ENCODE peak calls at places on chromosomes 4 and X, in ten cellular contexts. G is stimulated activated CD8-positive, alpha-beta memory T cell treated with anti-CD3 and anti-CD28 coated beads, Interleukin-15, amount 100 ng/mL, for 1 hour; L is iris pigment epithelial cell; J is amygdala; F is NCI-H1930; Z is AG04449; K is GM23338; D is NCI-H69; H is lung microvascular endothelial cell; C is NCI-H748 treated with DMSO at 0.1 percent for 48 hours. P is an unnamed sample.

GRCh38 chr4:87188932-87189331 is 31.5 kb downstream of the KLHL8 start:
- DNase-seq in Z (no peak), C (no peak), K (no peak), L (no peak), D (peak; percentile 9), G (no peak), J (no peak), F (no peak), H (peak; percentile 32), P (no peak)

GRCh38 chr4:1952719-1953118 is 56.1 kb downstream of the NELFA start:
- DNase-seq in H (no peak), G (no peak), F (no peak), D (no peak), L (no peak), C (no peak), J (no peak), K (no peak), Z (no peak), P (no peak)

GRCh38 chr4:114036426-114036825 is 57.0 kb upstream of the ARSJ start:
- DNase-seq in D (peak; percentile 79), F (no peak), C (peak; percentile 4), H (no peak), K (peak; percentile 41), J (no peak), G (no peak), L (no peak), Z (no peak), P (no peak)

GRCh38 chr4:65645185-65645584 is 25.1 kb downstream of the EPHA5 start:
- DNase-seq in G (no peak), C (no peak), D (no peak), H (no peak), Z (peak; percentile 44), K (no peak), L (peak; percentile 72), F (no peak), J (no peak), P (no peak)

GRCh38 chrX:1430451-1430850 is 22.3 kb downstream of the ASMTL start:
- DNase-seq in C (no peak), H (no peak), Z (no peak), G (no peak), D (no peak), F (no peak), L (no peak), K (no peak), J (no peak), P (no peak)

GRCh38 chr4:37628977-37629609 is 57.1 kb downstream of the RELL1 start:
- DNase-seq in D (no peak), C (no peak), G (no peak), K (no peak), J (no peak), F (no peak), L (peak; percentile 97), H (no peak), Z (peak; percentile 31), P (no peak)

GRCh38 chrX:79270401-79270800 is 96.7 kb downstream of the ITM2A start:
- DNase-seq in C (peak; percentile 23), G (peak; percentile 42), H (peak; percentile 18), K (peak; percentile 46), L (no peak), J (no peak), Z (no peak), D (no peak), F (no peak), P (peak; percentile 61)

GRCh38 chrX:74922922-74923321 is 2.3 kb downstream of the NEXMIF start:
- DNase-seq in F (no peak), Z (no peak), C (no peak), L (no peak), H (no peak), J (no peak), G (no peak), D (no peak), K (no peak), P (no peak)

GRCh38 chrX:56763556-56764152 is 34.6 kb downstream of the NBDY start:
- DNase-seq in H (peak; percentile 94), F (no peak), J (no peak), G (no peak), C (no peak), L (peak; percentile 49), K (peak; percentile 3), D (no peak), Z (no peak), P (no peak)

GRCh38 chr4:106864231-106864630 is 171.9 kb downstream of the DKK2 start:
- DNase-seq in G (no peak), Z (peak; percentile 91), F (no peak), L (peak; percentile 94), K (no peak), H (no peak), D (no peak), J (no peak), C (no peak), P (no peak)

GRCh38 chr4:40629401-40630334 is at the start of gene RBM47:
- DNase-seq in Z (no peak), L (peak; percentile 51), H (peak; percentile 28), D (peak; percentile 70), C (peak; percentile 8), K (peak; percentile 97), G (no peak), J (no peak), F (no peak), P (peak; percentile 28)

GRCh38 chr4:168386002-168386401 is 67.5 kb upstream of the DDX60 start:
- DNase-seq in L (peak; percentile 9), F (no peak), C (no peak), H (peak; percentile 89), J (no peak), K (peak; percentile 29), Z (no peak), D (no peak), G (no peak), P (no peak)

GRCh38 chr4:53130896-53131561 is 234.8 kb downstream of the SCFD2 start:
- DNase-seq in H (no peak), G (no peak), Z (no peak), J (no peak), D (no peak), K (peak; percentile 12), L (no peak), F (no peak), C (no peak), P (no peak)

GRCh38 chrX:12360389-12360788 is 222.1 kb downstream of the FRMPD4 start:
- DNase-seq in H (no peak), C (no peak), L (peak; percentile 69), D (no peak), Z (peak; percentile 46), J (no peak), F (no peak), K (no peak), G (no peak), P (no peak)

GRCh38 chr4:141458501-141458900 is 177.9 kb upstream of the IL15 start:
- DNase-seq in D (no peak), L (peak; percentile 51), Z (no peak), F (no peak), G (no peak), H (no peak), J (no peak), C (no peak), K (no peak), P (no peak)

GRCh38 chr4:113109106-113109740 is 59.8 kb downstream of the ANK2 start:
- DNase-seq in G (no peak), D (peak; percentile 45), Z (no peak), C (no peak), H (no peak), K (no peak), L (no peak), F (no peak), J (no peak), P (no peak)

GRCh38 chr4:40423735-40424134 is 88.6 kb downstream of the CHRNA9 start:
- DNase-seq in G (no peak), H (no peak), F (no peak), J (no peak), Z (no peak), D (no peak), C (no peak), L (peak; percentile 81), K (no peak), P (no peak)

GRCh38 chr4:98626350-98626749 is 32.1 kb downstream of the TSPAN5 start:
- DNase-seq in K (no peak), L (peak; percentile 96), G (no peak), C (no peak), F (no peak), H (peak; percentile 77), Z (peak; percentile 51), J (no peak), D (no peak), P (no peak)

GRCh38 chrX:19964017-19964710 is 26.7 kb downstream of the BCLAF3 start:
- DNase-seq in K (no peak), J (no peak), L (peak; percentile 1), D (no peak), F (no peak), Z (no peak), G (no peak), H (no peak), C (no peak), P (no peak)

GRCh38 chr4:94444771-94445170 is 7.0 kb upstream of the PDLIM5 start:
- DNase-seq in J (no peak), D (no peak), C (no peak), G (no peak), F (no peak), H (peak; percentile 24), K (no peak), Z (no peak), L (no peak), P (no peak)

GRCh38 chr4:142121448-142121847 is 485.1 kb downstream of the IL15 start:
- DNase-seq in L (no peak), D (no peak), C (no peak), H (no peak), F (no peak), Z (no peak), G (no peak), K (no peak), J (no peak), P (no peak)

GRCh38 chr4:24808261-24808660 is 12.9 kb downstream of the SOD3 start:
- DNase-seq in Z (no peak), D (no peak), F (no peak), G (no peak), C (no peak), J (no peak), H (no peak), K (no peak), L (no peak), P (no peak)

GRCh38 chr4:111208970-111209369 is 586.1 kb upstream of the PITX2 start:
- DNase-seq in Z (no peak), J (no peak), F (no peak), L (no peak), H (no peak), G (no peak), D (no peak), K (peak; percentile 61), C (no peak), P (no peak)

GRCh38 chrX:19625612-19626011 is 110.3 kb upstream of the MAP3K15 start:
- DNase-seq in Z (no peak), J (no peak), G (peak; percentile 1), H (no peak), F (no peak), C (no peak), K (no peak), D (no peak), L (peak; percentile 6), P (no peak)

GRCh38 chr4:7466904-7467303 is 32.2 kb upstream of the PSAPL1 start:
- DNase-seq in C (no peak), H (no peak), K (no peak), L (no peak), D (no peak), F (no peak), J (no peak), G (no peak), Z (no peak), P (no peak)

GRCh38 chrX:40260123-40260751 is 162.5 kb upstream of the BCOR start:
- DNase-seq in K (no peak), D (no peak), G (no peak), L (peak; percentile 37), H (no peak), J (no peak), F (no peak), C (no peak), Z (no peak), P (no peak)

GRCh38 chrX:153863251-153863991 is 22.6 kb downstream of the L1CAM start:
- DNase-seq in F (no peak), D (no peak), H (no peak), K (no peak), Z (no peak), L (no peak), J (no peak), G (no peak), C (no peak), P (no peak)

GRCh38 chr4:6087669-6088068 is 69.4 kb upstream of the C4orf50 start:
- DNase-seq in C (peak; percentile 1), H (peak; percentile 86), Z (no peak), G (no peak), L (peak; percentile 17), F (no peak), D (peak; percentile 92), J (no peak), K (peak; percentile 86), P (no peak)

P was measured in naive thymus-derived CD8-positive, alpha-beta T cell.